ENCODE peak calls at places on chromosomes 7 and 10, in five cellular contexts. One of them, this sample, is unnamed.
A peak's percentile ranks its signal among the peaks of the same experiment; 100 is the strongest.

GRCh38 chr7:150980663-150981062 is 2.5 kb upstream of the KCNH2 start:
- DNase-seq in mesothelial cell of epicardium: no peak
- DNase-seq in lower leg skin: no peak
- DNase-seq in A549: no peak
- DNase-seq in upper lobe of right lung: no peak
- DNase-seq in this sample: no peak

GRCh38 chr10:45224219-45224841 is 91.1 kb downstream of the OR13A1 start:
- DNase-seq in mesothelial cell of epicardium: no peak
- DNase-seq in lower leg skin: no peak
- DNase-seq in A549: no peak
- DNase-seq in upper lobe of right lung: no peak
- DNase-seq in this sample: no peak

GRCh38 chr7:37284805-37285211 is 163.9 kb downstream of the ELMO1 start:
- DNase-seq in mesothelial cell of epicardium: no peak
- DNase-seq in lower leg skin: peak; percentile 88
- DNase-seq in A549: peak; percentile 29
- DNase-seq in upper lobe of right lung: peak; percentile 69
- DNase-seq in this sample: peak; percentile 25

GRCh38 chr10:96092999-96093767 is 36.9 kb upstream of the ZNF518A start:
- DNase-seq in mesothelial cell of epicardium: no peak
- DNase-seq in lower leg skin: no peak
- DNase-seq in A549: no peak
- DNase-seq in upper lobe of right lung: no peak
- DNase-seq in this sample: no peak

GRCh38 chr7:139691253-139691781 is 86.5 kb downstream of the HIPK2 start:
- DNase-seq in mesothelial cell of epicardium: no peak
- DNase-seq in lower leg skin: no peak
- DNase-seq in A549: no peak
- DNase-seq in upper lobe of right lung: no peak
- DNase-seq in this sample: no peak

GRCh38 chr10:73762915-73763314 is 18.7 kb downstream of the SEC24C start:
- DNase-seq in mesothelial cell of epicardium: no peak
- DNase-seq in lower leg skin: no peak
- DNase-seq in A549: no peak
- DNase-seq in upper lobe of right lung: no peak
- DNase-seq in this sample: no peak

GRCh38 chr7:66758964-66759628 is 18.6 kb downstream of the RABGEF1 start:
- DNase-seq in mesothelial cell of epicardium: no peak
- DNase-seq in lower leg skin: no peak
- DNase-seq in A549: no peak
- DNase-seq in upper lobe of right lung: no peak
- DNase-seq in this sample: no peak

GRCh38 chr10:80413152-80413996 is 5.0 kb downstream of the PRXL2A start:
- DNase-seq in mesothelial cell of epicardium: no peak
- DNase-seq in lower leg skin: no peak
- DNase-seq in A549: no peak
- DNase-seq in upper lobe of right lung: no peak
- DNase-seq in this sample: no peak

GRCh38 chr10:122368502-122369254 is 5.8 kb upstream of the PLEKHA1 start:
- DNase-seq in mesothelial cell of epicardium: no peak
- DNase-seq in lower leg skin: no peak
- DNase-seq in A549: no peak
- DNase-seq in upper lobe of right lung: no peak
- DNase-seq in this sample: no peak

GRCh38 chr7:7491044-7491443 is 44.6 kb downstream of the COL28A1 start:
- DNase-seq in mesothelial cell of epicardium: no peak
- DNase-seq in lower leg skin: no peak
- DNase-seq in A549: no peak
- DNase-seq in upper lobe of right lung: no peak
- DNase-seq in this sample: no peak

GRCh38 chr10:133013478-133013877 is 71.1 kb upstream of the CFAP46 start:
- DNase-seq in mesothelial cell of epicardium: no peak
- DNase-seq in lower leg skin: no peak
- DNase-seq in A549: no peak
- DNase-seq in upper lobe of right lung: peak; percentile 81
- DNase-seq in this sample: no peak

GRCh38 chr10:19843487-19843886 is 27.3 kb downstream of the PLXDC2 start:
- DNase-seq in mesothelial cell of epicardium: no peak
- DNase-seq in lower leg skin: no peak
- DNase-seq in A549: no peak
- DNase-seq in upper lobe of right lung: no peak
- DNase-seq in this sample: no peak

GRCh38 chr7:69756235-69756634 is 158.0 kb downstream of the AUTS2 start:
- DNase-seq in mesothelial cell of epicardium: no peak
- DNase-seq in lower leg skin: no peak
- DNase-seq in A549: no peak
- DNase-seq in upper lobe of right lung: no peak
- DNase-seq in this sample: no peak

GRCh38 chr7:138173548-138173947 is 97.3 kb downstream of the AKR1D1 start:
- DNase-seq in mesothelial cell of epicardium: no peak
- DNase-seq in lower leg skin: no peak
- DNase-seq in A549: no peak
- DNase-seq in upper lobe of right lung: no peak
- DNase-seq in this sample: no peak
- TF ChIP-seq CTCF in mesothelial cell of epicardium: no peak
- TF ChIP-seq CTCF in lower leg skin: no peak
- TF ChIP-seq CTCF in A549: no peak
- TF ChIP-seq CTCF in upper lobe of right lung: no peak
- TF ChIP-seq CTCF in this sample: no peak

GRCh38 chr10:70119197-70119596 is 13.4 kb downstream of the AIFM2 start:
- DNase-seq in mesothelial cell of epicardium: no peak
- DNase-seq in lower leg skin: no peak
- DNase-seq in A549: no peak
- DNase-seq in upper lobe of right lung: no peak
- DNase-seq in this sample: no peak

GRCh38 chr10:70119623-70120022 is 13.0 kb downstream of the AIFM2 start:
- DNase-seq in mesothelial cell of epicardium: no peak
- DNase-seq in lower leg skin: no peak
- DNase-seq in A549: no peak
- DNase-seq in upper lobe of right lung: no peak
- DNase-seq in this sample: no peak

GRCh38 chr10:70120417-70120816 is 12.2 kb downstream of the AIFM2 start:
- DNase-seq in mesothelial cell of epicardium: no peak
- DNase-seq in lower leg skin: no peak
- DNase-seq in A549: no peak
- DNase-seq in upper lobe of right lung: no peak
- DNase-seq in this sample: no peak

GRCh38 chr10:70122742-70123141 is 9.9 kb downstream of the AIFM2 start:
- DNase-seq in mesothelial cell of epicardium: no peak
- DNase-seq in lower leg skin: no peak
- DNase-seq in A549: no peak
- DNase-seq in upper lobe of right lung: no peak
- DNase-seq in this sample: no peak

DNA sequence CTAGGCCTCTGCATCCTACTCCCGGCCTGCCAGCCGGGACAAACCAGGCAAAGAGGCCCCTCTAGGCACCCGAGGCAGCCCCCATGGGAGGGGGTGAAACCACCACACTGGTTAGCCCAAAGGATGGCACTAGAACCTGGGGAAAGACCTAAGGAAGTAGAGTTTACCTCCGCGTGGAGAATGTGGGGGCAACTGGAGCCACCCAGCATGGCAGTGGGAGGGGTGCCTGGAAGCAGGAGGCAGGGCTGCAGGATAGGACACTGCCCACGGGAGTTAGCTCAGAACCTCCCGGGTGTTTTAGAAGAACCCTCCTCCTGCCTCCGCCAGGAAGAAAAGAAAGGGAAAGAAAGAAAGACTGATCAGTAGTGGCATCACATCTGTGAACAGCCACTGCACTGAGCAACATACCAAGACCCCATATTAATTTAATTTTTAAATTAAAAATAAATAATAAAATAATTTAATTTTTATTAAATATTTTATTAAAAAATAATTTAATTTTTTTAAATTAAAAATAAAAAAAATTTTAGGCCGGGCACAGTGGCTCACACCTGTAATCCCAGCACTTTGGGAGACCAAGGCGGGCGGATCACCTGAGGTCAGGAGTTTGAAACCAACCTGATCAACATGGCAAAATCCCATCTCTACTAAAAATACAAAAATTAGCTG is 11.2 kb downstream of the AIFM2 start:
- DNase-seq in mesothelial cell of epicardium: no peak
- DNase-seq in lower leg skin: no peak
- DNase-seq in A549: no peak
- DNase-seq in upper lobe of right lung: no peak
- DNase-seq in this sample: no peak
- TF ChIP-seq CTCF in mesothelial cell of epicardium: no peak
- TF ChIP-seq CTCF in lower leg skin: no peak
- TF ChIP-seq CTCF in A549: no peak
- TF ChIP-seq CTCF in upper lobe of right lung: no peak
- TF ChIP-seq CTCF in this sample: no peak

GRCh38 chr10:62080905-62081304 is 179.4 kb downstream of the ARID5B start:
- DNase-seq in mesothelial cell of epicardium: no peak
- DNase-seq in lower leg skin: no peak
- DNase-seq in A549: no peak
- DNase-seq in upper lobe of right lung: no peak
- DNase-seq in this sample: no peak
- TF ChIP-seq CTCF in mesothelial cell of epicardium: no peak
- TF ChIP-seq CTCF in lower leg skin: no peak
- TF ChIP-seq CTCF in A549: no peak
- TF ChIP-seq CTCF in upper lobe of right lung: no peak
- TF ChIP-seq CTCF in this sample: no peak

DNA sequence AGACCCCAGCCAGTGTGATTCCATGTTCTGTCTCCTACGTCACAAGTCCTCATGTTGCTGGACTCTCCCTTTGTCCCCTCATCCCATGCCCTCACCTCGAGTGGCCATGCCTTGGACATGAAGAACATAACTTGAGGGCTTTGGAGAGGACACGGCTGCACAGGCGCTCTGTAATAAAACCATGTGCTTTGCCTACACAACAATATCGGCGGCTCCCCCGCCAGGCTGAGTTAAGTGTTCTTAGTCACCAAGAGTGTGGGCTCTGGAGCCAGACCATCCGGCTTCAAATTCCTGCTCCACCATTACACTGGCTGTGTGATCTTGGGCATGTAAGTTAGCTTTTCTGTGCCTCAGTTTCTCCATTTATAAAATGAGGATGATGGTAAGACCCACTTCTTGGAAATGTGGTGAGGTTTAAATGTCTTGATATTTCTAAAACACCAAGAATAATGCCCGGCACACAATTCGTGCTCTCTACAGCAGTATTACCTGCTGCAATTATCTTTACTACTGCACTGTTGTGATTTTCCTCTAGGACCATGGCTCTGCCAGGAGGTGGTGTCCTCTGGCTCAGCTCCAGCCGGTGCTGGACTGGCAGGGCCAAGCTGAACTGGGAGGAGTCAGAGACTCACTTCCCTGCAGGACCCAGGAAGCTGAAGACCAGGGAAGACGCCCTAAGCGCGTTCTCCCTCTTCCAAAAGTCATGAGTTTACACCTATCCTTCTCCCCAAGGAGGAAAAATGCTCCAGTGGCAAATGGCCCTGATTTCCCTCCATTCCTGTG is 15.7 kb downstream of the SLIT1 start:
- DNase-seq in mesothelial cell of epicardium: no peak
- DNase-seq in lower leg skin: no peak
- DNase-seq in A549: peak; percentile 22
- DNase-seq in upper lobe of right lung: no peak
- DNase-seq in this sample: no peak
- TF ChIP-seq CTCF in mesothelial cell of epicardium: no peak
- TF ChIP-seq CTCF in lower leg skin: no peak
- TF ChIP-seq CTCF in A549: no peak
- TF ChIP-seq CTCF in upper lobe of right lung: no peak
- TF ChIP-seq CTCF in this sample: no peak

DNA sequence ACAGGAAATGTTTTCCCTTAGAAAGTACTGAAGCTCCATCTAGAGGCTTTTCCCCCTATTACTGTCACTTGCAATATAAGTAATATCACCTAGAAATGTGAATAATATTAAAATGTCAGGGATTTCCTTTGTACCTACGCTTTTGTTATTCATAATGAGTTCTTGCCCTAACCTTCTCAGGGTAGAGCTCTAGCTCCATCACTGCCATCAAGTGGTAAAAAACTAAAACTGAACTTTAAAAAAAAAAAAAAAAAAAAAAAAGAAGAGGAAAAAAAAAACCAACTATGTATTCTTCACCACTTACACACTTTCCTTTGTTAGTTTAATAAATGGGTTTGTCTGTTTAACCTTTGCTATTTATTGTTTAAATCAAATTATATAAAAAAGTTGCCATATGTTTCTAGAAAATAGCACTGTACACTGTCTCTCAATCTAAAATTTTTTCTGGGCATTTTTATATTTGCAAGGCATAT is 49.9 kb downstream of the DNAJC1 start:
- DNase-seq in mesothelial cell of epicardium: no peak
- DNase-seq in lower leg skin: no peak
- DNase-seq in A549: peak; percentile 57
- DNase-seq in upper lobe of right lung: no peak
- DNase-seq in this sample: no peak
- TF ChIP-seq CTCF in mesothelial cell of epicardium: peak; percentile 31
- TF ChIP-seq CTCF in lower leg skin: no peak
- TF ChIP-seq CTCF in A549: peak; percentile 66
- TF ChIP-seq CTCF in upper lobe of right lung: peak; percentile 48
- TF ChIP-seq CTCF in this sample: no peak

DNA sequence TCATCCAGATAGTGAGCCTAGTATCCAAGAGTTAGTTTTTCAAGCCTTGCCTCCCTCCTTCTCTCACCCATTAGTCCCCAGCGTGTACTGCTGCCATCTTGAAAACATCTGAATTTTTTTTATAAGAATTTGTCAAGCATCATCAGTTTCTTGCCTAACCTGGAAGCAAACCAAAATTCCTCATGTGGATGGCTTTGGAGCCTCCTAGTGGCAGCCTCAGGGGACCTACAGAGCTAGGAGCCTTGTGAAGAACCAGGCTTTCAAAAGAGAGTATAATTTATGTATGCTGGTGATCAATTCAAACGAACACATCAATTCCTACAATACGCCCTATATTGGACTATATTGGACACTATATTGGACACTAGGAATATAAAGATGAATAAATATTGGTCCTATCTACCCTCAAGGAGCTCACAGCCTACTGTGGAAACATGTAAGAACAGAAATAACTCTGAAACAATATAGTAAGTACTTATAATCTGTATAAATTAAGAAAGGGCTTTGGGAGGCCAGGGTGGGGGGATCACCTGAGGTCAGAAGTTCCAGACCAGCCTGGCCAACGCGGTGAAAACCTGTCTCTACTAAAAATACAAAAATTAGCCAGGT is 63.4 kb downstream of the HPSE2 start:
- DNase-seq in mesothelial cell of epicardium: no peak
- DNase-seq in lower leg skin: no peak
- DNase-seq in A549: peak; percentile 49
- DNase-seq in upper lobe of right lung: no peak
- DNase-seq in this sample: no peak
- TF ChIP-seq CTCF in mesothelial cell of epicardium: peak; percentile 44
- TF ChIP-seq CTCF in lower leg skin: no peak
- TF ChIP-seq CTCF in A549: peak; percentile 48
- TF ChIP-seq CTCF in upper lobe of right lung: peak; percentile 51
- TF ChIP-seq CTCF in this sample: no peak

This sample was measured in activated B cell treated with CpG ODN at 0.5 μM for 24 hours.